ENCODE peak calls at places on chromosome 7, in six cellular contexts. One of them, this sample, is unnamed.

GRCh38 chr7:54798569-54798968 is 39.6 kb upstream of the SEC61G start:
- DNase-seq in HCT116: no peak
- DNase-seq in GM23248: no peak
- DNase-seq in SK-N-SH: no peak
- DNase-seq in MM.1S: no peak
- DNase-seq in neural progenitor cell: no peak
- DNase-seq in this sample: no peak

GRCh38 chr7:88337556-88337955 is 30.9 kb upstream of the STEAP4 start:
- DNase-seq in HCT116: no peak
- DNase-seq in GM23248: peak; percentile 63
- DNase-seq in SK-N-SH: no peak
- DNase-seq in MM.1S: no peak
- DNase-seq in neural progenitor cell: no peak
- DNase-seq in this sample: peak; percentile 68

GRCh38 chr7:8724080-8724718 is 290.8 kb downstream of the NXPH1 start:
- DNase-seq in HCT116: no peak
- DNase-seq in GM23248: peak; percentile 13
- DNase-seq in SK-N-SH: peak; percentile 59
- DNase-seq in MM.1S: peak; percentile 69
- DNase-seq in neural progenitor cell: peak; percentile 90
- DNase-seq in this sample: peak; percentile 47

GRCh38 chr7:33339074-33339805 is 209.9 kb downstream of the BBS9 start:
- DNase-seq in HCT116: no peak
- DNase-seq in GM23248: peak; percentile 63
- DNase-seq in SK-N-SH: no peak
- DNase-seq in MM.1S: no peak
- DNase-seq in neural progenitor cell: no peak
- DNase-seq in this sample: no peak

GRCh38 chr7:130008941-130009847 is 42.0 kb downstream of the ZC3HC1 start:
- DNase-seq in HCT116: peak; percentile 91
- DNase-seq in GM23248: peak; percentile 70
- DNase-seq in SK-N-SH: no peak
- DNase-seq in MM.1S: no peak
- DNase-seq in neural progenitor cell: no peak
- DNase-seq in this sample: peak; percentile 97

GRCh38 chr7:128954830-128955797 is 17.4 kb downstream of the IRF5 start:
- DNase-seq in HCT116: no peak
- DNase-seq in GM23248: peak; percentile 86
- DNase-seq in SK-N-SH: peak; percentile 86
- DNase-seq in MM.1S: peak; percentile 86
- DNase-seq in neural progenitor cell: peak; percentile 23
- DNase-seq in this sample: peak; percentile 15

GRCh38 chr7:129351320-129351719 is 82.9 kb upstream of the STRIP2 start:
- DNase-seq in HCT116: no peak
- DNase-seq in GM23248: peak; percentile 52
- DNase-seq in SK-N-SH: no peak
- DNase-seq in MM.1S: peak; percentile 25
- DNase-seq in neural progenitor cell: no peak
- DNase-seq in this sample: no peak

GRCh38 chr7:44187636-44188416 is 1.4 kb downstream of the GCK start:
- DNase-seq in HCT116: no peak
- DNase-seq in GM23248: no peak
- DNase-seq in SK-N-SH: no peak
- DNase-seq in MM.1S: no peak
- DNase-seq in neural progenitor cell: no peak
- DNase-seq in this sample: no peak

GRCh38 chr7:45570797-45571196 is 3.4 kb upstream of the ADCY1 start:
- DNase-seq in HCT116: no peak
- DNase-seq in GM23248: no peak
- DNase-seq in SK-N-SH: peak; percentile 11
- DNase-seq in MM.1S: no peak
- DNase-seq in neural progenitor cell: no peak
- DNase-seq in this sample: no peak

GRCh38 chr7:1847260-1848001 is 177.4 kb downstream of the ELFN1 start:
- DNase-seq in HCT116: no peak
- DNase-seq in GM23248: no peak
- DNase-seq in SK-N-SH: no peak
- DNase-seq in MM.1S: no peak
- DNase-seq in neural progenitor cell: no peak
- DNase-seq in this sample: no peak

GRCh38 chr7:39465055-39465929 is 100.9 kb upstream of the YAE1 start:
- DNase-seq in HCT116: peak; percentile 56
- DNase-seq in GM23248: peak; percentile 83
- DNase-seq in SK-N-SH: peak; percentile 63
- DNase-seq in MM.1S: peak; percentile 79
- DNase-seq in neural progenitor cell: peak; percentile 80
- DNase-seq in this sample: peak; percentile 65

GRCh38 chr7:29106128-29106988 is 40.0 kb downstream of the CPVL start:
- DNase-seq in HCT116: peak; percentile 39
- DNase-seq in GM23248: peak; percentile 77
- DNase-seq in SK-N-SH: peak; percentile 43
- DNase-seq in MM.1S: peak; percentile 44
- DNase-seq in neural progenitor cell: peak; percentile 77
- DNase-seq in this sample: peak; percentile 77

GRCh38 chr7:30510124-30511074 is 5.8 kb upstream of the GGCT start:
- DNase-seq in HCT116: peak; percentile 36
- DNase-seq in GM23248: peak; percentile 68
- DNase-seq in SK-N-SH: peak; percentile 52
- DNase-seq in MM.1S: peak; percentile 39
- DNase-seq in neural progenitor cell: peak; percentile 62
- DNase-seq in this sample: peak; percentile 61

GRCh38 chr7:75995052-75995471 is 667 bp upstream of the TMEM120A start:
- DNase-seq in HCT116: no peak
- DNase-seq in GM23248: no peak
- DNase-seq in SK-N-SH: peak; percentile 55
- DNase-seq in MM.1S: no peak
- DNase-seq in neural progenitor cell: peak; percentile 21
- DNase-seq in this sample: no peak

GRCh38 chr7:28520074-28521015 is 108.0 kb downstream of the CREB5 start:
- DNase-seq in HCT116: no peak
- DNase-seq in GM23248: no peak
- DNase-seq in SK-N-SH: no peak
- DNase-seq in MM.1S: no peak
- DNase-seq in neural progenitor cell: no peak
- DNase-seq in this sample: no peak

GRCh38 chr7:28408105-28408973 is 4.0 kb upstream of the CREB5 start:
- DNase-seq in HCT116: no peak
- DNase-seq in GM23248: peak; percentile 87
- DNase-seq in SK-N-SH: peak; percentile 31
- DNase-seq in MM.1S: no peak
- DNase-seq in neural progenitor cell: peak; percentile 47
- DNase-seq in this sample: no peak

GRCh38 chr7:42574693-42575084 is 337.2 kb downstream of the C7orf25 start:
- DNase-seq in HCT116: no peak
- DNase-seq in GM23248: peak; percentile 45
- DNase-seq in SK-N-SH: no peak
- DNase-seq in MM.1S: no peak
- DNase-seq in neural progenitor cell: peak; percentile 27
- DNase-seq in this sample: peak; percentile 34

GRCh38 chr7:105141068-105141467 is 127.1 kb downstream of the KMT2E start:
- DNase-seq in HCT116: peak; percentile 8
- DNase-seq in GM23248: peak; percentile 64
- DNase-seq in SK-N-SH: peak; percentile 66
- DNase-seq in MM.1S: no peak
- DNase-seq in neural progenitor cell: peak; percentile 76
- DNase-seq in this sample: peak; percentile 27

GRCh38 chr7:39709768-39710291 is 86.5 kb downstream of the RALA start:
- DNase-seq in HCT116: no peak
- DNase-seq in GM23248: peak; percentile 63
- DNase-seq in SK-N-SH: no peak
- DNase-seq in MM.1S: no peak
- DNase-seq in neural progenitor cell: peak; percentile 68
- DNase-seq in this sample: no peak

GRCh38 chr7:36367561-36367889 is 22.1 kb upstream of the ANLN start:
- DNase-seq in HCT116: no peak
- DNase-seq in GM23248: no peak
- DNase-seq in SK-N-SH: no peak
- DNase-seq in MM.1S: no peak
- DNase-seq in neural progenitor cell: no peak
- DNase-seq in this sample: peak; percentile 10

GRCh38 chr7:72309476-72309875 is 102.7 kb downstream of the CALN1 start:
- DNase-seq in HCT116: no peak
- DNase-seq in GM23248: no peak
- DNase-seq in SK-N-SH: no peak
- DNase-seq in MM.1S: no peak
- DNase-seq in neural progenitor cell: no peak
- DNase-seq in this sample: no peak

GRCh38 chr7:20647908-20648776 is 32.7 kb downstream of the ABCB5 start:
- DNase-seq in HCT116: peak; percentile 55
- DNase-seq in GM23248: peak; percentile 39
- DNase-seq in SK-N-SH: peak; percentile 51
- DNase-seq in MM.1S: peak; percentile 50
- DNase-seq in neural progenitor cell: peak; percentile 70
- DNase-seq in this sample: peak; percentile 70

DNA sequence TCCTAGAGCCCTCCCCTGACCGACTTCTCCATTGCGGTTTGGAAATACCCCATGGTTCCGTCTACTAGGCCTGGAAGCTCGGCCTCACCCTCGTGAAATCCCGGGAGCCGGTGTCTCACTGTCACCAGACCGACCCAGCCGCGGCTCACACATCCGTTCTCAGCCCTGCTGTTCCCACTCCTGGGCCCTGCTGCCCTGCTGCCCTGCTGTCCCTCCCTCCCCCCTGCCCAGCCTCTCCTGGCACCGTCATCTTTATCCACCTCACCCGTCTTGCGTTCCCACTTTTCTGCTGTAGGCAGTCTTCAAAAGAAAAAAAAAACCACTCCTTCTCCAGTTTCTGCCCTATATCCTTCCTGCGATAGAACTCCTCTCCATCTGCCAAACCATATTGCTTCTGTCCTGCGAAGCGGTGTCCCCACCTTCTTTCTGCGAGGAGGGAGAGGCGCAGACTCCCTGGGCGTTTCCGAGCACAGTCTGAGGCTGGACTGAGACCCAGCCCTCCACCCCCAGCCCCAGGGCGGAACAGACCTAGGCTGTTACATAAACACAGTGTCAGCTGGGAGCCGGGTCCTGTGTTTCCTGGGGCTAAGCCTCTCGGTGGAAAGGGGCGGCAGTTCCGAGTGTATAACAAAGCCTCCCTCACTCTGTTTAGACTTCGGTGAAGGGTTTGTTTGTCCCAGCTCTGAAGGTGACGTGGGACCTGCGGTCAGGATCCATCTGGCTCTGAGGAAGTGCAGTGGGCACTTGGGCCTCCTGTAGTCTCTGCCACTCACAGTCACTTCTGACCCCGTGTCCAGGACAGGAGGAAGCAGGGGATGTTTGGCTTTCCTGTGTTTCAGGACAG is 2.8 kb downstream of the AGAP3 start:
- DNase-seq in HCT116: no peak
- DNase-seq in GM23248: peak; percentile 89
- DNase-seq in SK-N-SH: no peak
- DNase-seq in MM.1S: no peak
- DNase-seq in neural progenitor cell: peak; percentile 75
- DNase-seq in this sample: peak; percentile 39
- H3K9ac ChIP-seq in HCT116: no peak overlapping the region
- H3K9ac ChIP-seq in GM23248: peak overlapping the region; percentile 92
- H3K9ac ChIP-seq in SK-N-SH: peak overlapping the region; percentile 88
- H3K9ac ChIP-seq in MM.1S: no peak overlapping the region
- H3K9ac ChIP-seq in neural progenitor cell: no peak overlapping the region
- H3K9ac ChIP-seq in this sample: peak overlapping the region; percentile 87

GRCh38 chr7:155380986-155381851 is 76.7 kb upstream of the EN2 start:
- DNase-seq in HCT116: no peak
- DNase-seq in GM23248: no peak
- DNase-seq in SK-N-SH: peak; percentile 68
- DNase-seq in MM.1S: no peak
- DNase-seq in neural progenitor cell: peak; percentile 78
- DNase-seq in this sample: no peak
- H3K4me3 ChIP-seq in HCT116: no peak overlapping the region
- H3K4me3 ChIP-seq in GM23248: no peak overlapping the region
- H3K4me3 ChIP-seq in SK-N-SH: no peak overlapping the region
- H3K4me3 ChIP-seq in MM.1S: no peak overlapping the region
- H3K4me3 ChIP-seq in neural progenitor cell: peak overlapping the region; percentile 10
- H3K4me3 ChIP-seq in this sample: peak overlapping the region; percentile 43

GRCh38 chr7:19526639-19527038 is 182.2 kb downstream of the POLR1F start:
- DNase-seq in HCT116: no peak
- DNase-seq in GM23248: no peak
- DNase-seq in SK-N-SH: no peak
- DNase-seq in MM.1S: no peak
- DNase-seq in neural progenitor cell: peak; percentile 5
- DNase-seq in this sample: no peak

GRCh38 chr7:19519443-19519977 is 189.3 kb downstream of the POLR1F start:
- DNase-seq in HCT116: no peak
- DNase-seq in GM23248: peak; percentile 37
- DNase-seq in SK-N-SH: no peak
- DNase-seq in MM.1S: no peak
- DNase-seq in neural progenitor cell: no peak
- DNase-seq in this sample: no peak

GRCh38 chr7:19520392-19520791 is 188.4 kb downstream of the POLR1F start:
- DNase-seq in HCT116: no peak
- DNase-seq in GM23248: no peak
- DNase-seq in SK-N-SH: no peak
- DNase-seq in MM.1S: no peak
- DNase-seq in neural progenitor cell: no peak
- DNase-seq in this sample: no peak

DNA sequence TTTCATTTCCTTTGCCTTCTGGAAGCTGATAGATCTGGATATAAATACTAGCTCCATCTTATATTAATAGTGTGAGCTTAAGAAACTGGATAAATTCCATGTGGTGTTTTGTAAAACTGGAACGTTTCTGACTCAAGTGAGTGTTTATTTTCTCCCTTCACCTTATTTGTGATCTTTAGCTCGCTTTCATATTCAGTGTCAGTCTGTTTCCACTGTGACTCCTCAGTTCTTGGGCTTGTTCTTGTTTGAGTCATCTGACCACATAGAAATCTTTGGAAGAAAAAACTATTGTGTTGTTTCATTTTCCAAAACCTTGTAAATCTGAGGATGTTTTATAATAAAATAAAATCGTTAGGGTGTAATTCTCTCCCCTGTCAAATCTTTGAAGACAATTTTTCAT is 186.4 kb downstream of the POLR1F start:
- DNase-seq in HCT116: no peak
- DNase-seq in GM23248: peak; percentile 85
- DNase-seq in SK-N-SH: no peak
- DNase-seq in MM.1S: no peak
- DNase-seq in neural progenitor cell: no peak
- DNase-seq in this sample: peak; percentile 74
- TF ChIP-seq EZH2phosphoT487 in HCT116: no peak
- TF ChIP-seq EZH2phosphoT487 in GM23248: no peak
- TF ChIP-seq EZH2phosphoT487 in SK-N-SH: no peak
- TF ChIP-seq EZH2phosphoT487 in MM.1S: no peak
- TF ChIP-seq EZH2phosphoT487 in neural progenitor cell: no peak
- TF ChIP-seq EZH2phosphoT487 in this sample: no peak

DNA sequence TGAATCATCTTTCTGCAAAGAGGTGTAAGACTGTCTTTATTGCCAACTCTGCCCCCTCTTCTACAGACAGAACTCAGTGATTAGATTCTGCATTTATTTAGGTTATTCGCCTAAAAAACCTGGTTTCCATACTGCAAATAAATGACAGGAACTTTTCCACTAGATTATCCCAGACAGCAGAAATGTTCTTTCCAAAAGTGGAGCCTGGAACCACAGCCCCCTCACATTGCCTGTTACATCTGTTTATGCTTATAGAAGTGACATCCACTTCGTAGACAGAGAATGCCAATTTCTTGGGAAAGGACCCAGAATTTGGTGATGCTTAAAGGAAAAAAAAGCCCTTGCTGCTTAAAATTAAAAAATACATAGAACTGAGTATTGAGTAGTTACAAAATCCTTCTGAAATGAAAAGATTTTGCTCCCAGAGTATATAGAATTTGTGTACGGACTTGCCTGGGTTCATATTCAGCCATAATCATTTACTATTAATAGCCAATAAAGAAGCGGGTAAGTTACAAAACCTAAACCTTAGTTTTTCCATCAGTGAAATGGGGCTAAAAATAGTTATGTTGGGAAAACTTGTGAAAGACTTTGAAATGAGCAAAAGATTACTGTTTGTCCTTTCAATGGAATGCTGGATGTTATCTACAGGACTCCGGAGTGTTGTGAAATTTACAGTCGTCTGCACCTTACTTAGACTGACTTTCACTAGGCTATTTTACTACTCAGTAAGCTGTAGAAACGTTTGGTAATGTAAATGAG is 1.2 kb upstream of the PPP1R9A start:
- DNase-seq in HCT116: no peak
- DNase-seq in GM23248: no peak
- DNase-seq in SK-N-SH: no peak
- DNase-seq in MM.1S: no peak
- DNase-seq in neural progenitor cell: no peak
- DNase-seq in this sample: no peak
- H3K9ac ChIP-seq in HCT116: no peak overlapping the region
- H3K9ac ChIP-seq in GM23248: no peak overlapping the region
- H3K9ac ChIP-seq in SK-N-SH: no peak overlapping the region
- H3K9ac ChIP-seq in MM.1S: no peak overlapping the region
- H3K9ac ChIP-seq in neural progenitor cell: no peak overlapping the region
- H3K9ac ChIP-seq in this sample: no peak overlapping the region

This sample was measured in PC-3.